ENCODE peak calls at places on chromosomes 13 and 19, in eight cellular contexts. K is fibroblast of lung, H is IMR-90, J is astrocyte, U is GM23248, L is PC-3, V is H1, P is DND-41. M is an unnamed sample. For H4K20me1, the result is how much of the 10 kb centered on the place peaks cover.

GRCh38 chr19:18649371-18650047 is 12.7 kb downstream of the KLHL26 start:
- DNase-seq in K (peak), H (peak), J (peak), U (peak), L (no peak), V (no peak), P (no peak), M (no peak)

GRCh38 chr19:46992699-46993535 is 26.7 kb upstream of the NPAS1 start:
- DNase-seq in K (no peak), H (no peak), J (no peak), U (no peak), L (no peak), V (no peak), P (no peak), M (no peak)

GRCh38 chr19:15091918-15092753 is 10.1 kb downstream of the OR1I1 start:
- DNase-seq in K (peak), H (peak), J (peak), U (peak), L (peak), V (peak), P (peak), M (peak)

GRCh38 chr13:99376132-99376531 is 68.9 kb upstream of the GPR183 start:
- DNase-seq in K (no peak), H (no peak), J (no peak), U (no peak), L (no peak), V (peak), P (no peak), M (peak)

GRCh38 chr13:89903115-89903514 is 1444.4 kb upstream of the MIR17HG start:
- DNase-seq in K (no peak), H (no peak), J (no peak), U (no peak), L (no peak), V (no peak), P (no peak), M (no peak)

GRCh38 chr19:28977826-28978225 is 235.1 kb downstream of the UQCRFS1 start:
- DNase-seq in K (no peak), H (no peak), J (no peak), U (peak), L (no peak), V (peak), P (no peak), M (no peak)

GRCh38 chr19:18789883-18790565 is 1.1 kb downstream of the COMP start:
- DNase-seq in K (peak), H (no peak), J (no peak), U (peak), L (no peak), V (peak), P (no peak), M (no peak)

GRCh38 chr13:59755647-59756290 is 408.0 kb downstream of the DIAPH3 start:
- DNase-seq in K (no peak), H (no peak), J (no peak), U (peak), L (peak), V (no peak), P (no peak), M (no peak)

GRCh38 chr13:80841346-80841882 is 500.5 kb upstream of the SPRY2 start:
- DNase-seq in K (no peak), H (no peak), J (no peak), U (no peak), L (no peak), V (no peak), P (no peak), M (no peak)

GRCh38 chr19:16366433-16367268 is 42.0 kb downstream of the KLF2 start:
- DNase-seq in K (no peak), H (no peak), J (no peak), U (no peak), L (no peak), V (no peak), P (no peak), M (peak)

GRCh38 chr13:73776137-73776785 is 357.9 kb downstream of the KLF12 start:
- DNase-seq in K (no peak), H (peak), J (no peak), U (no peak), L (no peak), V (no peak), P (no peak), M (no peak)

GRCh38 chr13:75415720-75416119 is 66.2 kb downstream of the TBC1D4 start:
- DNase-seq in K (peak), H (peak), J (peak), U (peak), L (peak), V (no peak), P (no peak), M (no peak)

GRCh38 chr19:41847351-41848105 is 2.7 kb downstream of the DMRTC2 start:
- DNase-seq in K (no peak), H (no peak), J (no peak), U (no peak), L (no peak), V (no peak), P (no peak), M (no peak)

GRCh38 chr19:6056282-6056741 is 54.0 kb downstream of the RFX2 start:
- DNase-seq in K (no peak), H (no peak), J (no peak), U (no peak), L (no peak), V (no peak), P (no peak), M (no peak)

GRCh38 chr19:38093154-38093553 is 130.9 kb downstream of the DPF1 start:
- DNase-seq in K (no peak), H (no peak), J (no peak), U (no peak), L (no peak), V (no peak), P (no peak), M (no peak)

GRCh38 chr13:94537740-94538630 is 58.0 kb downstream of the TGDS start:
- DNase-seq in K (peak), H (no peak), J (no peak), U (no peak), L (peak), V (no peak), P (no peak), M (no peak)

GRCh38 chr19:40778045-40778864 is at the start of gene RAB4B:
- DNase-seq in K (peak), H (peak), J (peak), U (peak), L (peak), V (peak), P (peak), M (peak)

GRCh38 chr13:36981156-36981743 is 17.9 kb downstream of the ALG5 start:
- DNase-seq in K (peak), H (peak), J (peak), U (peak), L (peak), V (no peak), P (no peak), M (peak)

GRCh38 chr19:31348416-31349159 is 648 bp downstream of the TSHZ3 start:
- DNase-seq in K (peak), H (no peak), J (peak), U (peak), L (no peak), V (peak), P (peak), M (no peak)

GRCh38 chr13:35994131-35994966 is 136.8 kb downstream of the DCLK1 start:
- DNase-seq in K (peak), H (peak), J (peak), U (peak), L (peak), V (no peak), P (no peak), M (no peak)

GRCh38 chr13:111908981-111909380 is 158.0 kb upstream of the SOX1 start:
- DNase-seq in K (no peak), H (no peak), J (no peak), U (no peak), L (no peak), V (peak), P (no peak), M (no peak)

GRCh38 chr19:17073869-17074627 is 1.2 kb downstream of the HAUS8 start:
- DNase-seq in K (no peak), H (peak), J (no peak), U (peak), L (no peak), V (no peak), P (peak), M (peak)

GRCh38 chr19:45608948-45609347 is 6.9 kb upstream of the GPR4 start:
- DNase-seq in K (no peak), H (no peak), J (no peak), U (no peak), L (no peak), V (no peak), P (no peak), M (no peak)

GRCh38 chr19:7913652-7914051 is 978 bp upstream of the TGFBR3L start:
- DNase-seq in K (no peak), H (no peak), J (no peak), U (no peak), L (no peak), V (no peak), P (no peak), M (no peak)

GRCh38 chr19:7914598-7915045 is at the start of gene TGFBR3L:
- DNase-seq in K (no peak), H (no peak), J (no peak), U (no peak), L (no peak), V (no peak), P (no peak), M (no peak)

GRCh38 chr19:7915250-7916136 is 863 bp downstream of the TGFBR3L start:
- DNase-seq in K (no peak), H (no peak), J (no peak), U (no peak), L (no peak), V (no peak), P (no peak), M (no peak)

GRCh38 chr19:7912697-7913564 is 1.7 kb upstream of the TGFBR3L start:
- DNase-seq in K (no peak), H (no peak), J (no peak), U (no peak), L (no peak), V (no peak), P (no peak), M (no peak)

DNA sequence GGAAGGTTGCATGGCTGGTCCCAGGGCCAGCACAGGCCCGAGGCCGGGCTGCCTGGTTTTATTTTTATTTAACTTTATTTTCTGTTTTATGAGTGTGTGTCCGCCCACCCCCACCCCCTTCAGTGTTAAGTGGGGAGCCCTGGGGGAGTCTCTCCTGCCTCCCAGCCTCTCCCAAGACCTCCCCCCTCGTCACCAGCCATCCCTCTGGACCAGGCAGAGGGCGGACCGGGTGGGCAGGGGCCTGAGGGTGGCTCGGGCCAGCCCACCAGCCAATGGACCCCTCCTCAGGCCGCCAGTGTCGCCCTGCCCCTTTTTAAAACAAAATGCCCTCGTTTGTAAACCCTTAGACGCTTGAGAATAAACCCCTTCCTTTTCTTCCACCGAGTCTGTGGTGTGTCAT is 531 bp upstream of the TGFBR3L start:
- DNase-seq in K (no peak), H (no peak), J (no peak), U (no peak), L (no peak), V (no peak), P (no peak), M (no peak)
- H4K20me1 ChIP-seq in K (under half), H (under half), J (under half), U (under half), L (under half), V (under half), P (under half), M (under half)

DNA sequence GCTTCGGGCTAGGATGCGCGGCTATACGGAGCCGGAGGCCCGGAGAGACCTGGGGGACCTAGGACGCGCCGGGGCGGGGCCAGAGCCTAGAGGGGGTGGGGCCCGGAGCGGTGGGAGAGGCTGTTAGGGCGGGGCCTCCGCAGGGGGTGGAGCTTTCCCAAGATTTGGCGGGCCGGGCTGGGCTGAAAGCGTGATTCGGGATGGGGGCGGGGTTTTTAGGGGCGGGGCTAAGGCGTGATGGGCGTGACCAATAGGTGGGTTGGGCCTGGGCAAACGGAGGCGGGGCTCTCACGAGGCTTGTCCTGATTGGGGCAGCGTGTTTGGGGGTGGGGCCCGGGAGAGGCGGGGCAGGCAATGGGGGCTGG is 439 bp downstream of the RAB11B start:
- DNase-seq in K (peak), H (peak), J (peak), U (peak), L (peak), V (peak), P (peak), M (peak)
- H3K4me3 ChIP-seq in K (peak), H (peak), J (peak), U (peak), L (peak), V (peak), P (peak), M (peak)

DNA sequence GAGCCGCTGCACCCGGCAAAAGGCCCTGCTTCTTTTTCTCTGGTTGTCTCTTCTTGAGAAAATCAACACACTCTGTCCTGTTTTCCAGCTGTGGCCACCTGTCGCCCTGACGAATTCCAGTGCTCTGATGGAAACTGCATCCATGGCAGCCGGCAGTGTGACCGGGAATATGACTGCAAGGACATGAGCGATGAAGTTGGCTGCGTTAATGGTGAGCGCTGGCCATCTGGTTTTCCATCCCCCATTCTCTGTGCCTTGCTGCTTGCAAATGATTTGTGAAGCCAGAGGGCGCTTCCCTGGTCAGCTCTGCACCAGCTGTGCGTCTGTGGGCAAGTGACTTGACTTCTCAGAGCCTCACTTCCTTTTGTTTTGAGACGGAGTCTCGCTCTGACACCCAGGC is 17.2 kb downstream of the LDLR start:
- DNase-seq in K (no peak), H (no peak), J (no peak), U (no peak), L (no peak), V (no peak), P (no peak), M (no peak)
- H4K20me1 ChIP-seq in K (under half), H (under half), J (half or more), U (under half), L (under half), V (under half), P (under half), M (under half)

GRCh38 chr19:33819875-33820781 is 23.5 kb downstream of the KCTD15 start:
- DNase-seq in K (peak), H (peak), J (peak), U (peak), L (peak), V (peak), P (peak), M (peak)
- H3K4me3 ChIP-seq in K (peak), H (no peak), J (peak), U (peak), L (peak), V (peak), P (no peak), M (peak)

DNA sequence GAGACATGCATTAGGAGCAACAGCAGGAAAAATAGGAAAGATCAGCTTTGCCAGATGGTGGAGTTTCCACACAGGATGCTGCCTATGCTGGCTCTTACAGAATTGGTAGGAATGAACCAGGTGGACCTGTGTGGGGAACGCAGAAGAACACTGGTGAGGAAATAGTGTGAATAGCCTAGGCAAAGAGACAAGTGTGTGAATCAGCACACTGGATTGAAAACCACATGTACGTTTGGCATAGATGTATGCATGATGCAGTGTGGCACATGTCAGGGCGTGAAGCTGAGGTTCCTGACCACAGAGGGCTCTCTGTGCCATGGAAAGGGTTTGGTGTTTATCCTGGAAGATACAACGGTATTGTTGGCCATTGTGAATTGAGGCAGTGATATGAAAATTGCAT is 156.5 kb upstream of the SLC10A2 start:
- DNase-seq in K (no peak), H (no peak), J (no peak), U (no peak), L (no peak), V (no peak), P (no peak), M (no peak)
- H4K20me1 ChIP-seq in K (under half), H (under half), J (under half), U (under half), L (under half), V (under half), P (under half), M (under half)

GRCh38 chr13:24328145-24328544 is 18.8 kb downstream of the C1QTNF9 start:
- DNase-seq in K (no peak), H (no peak), J (no peak), U (no peak), L (no peak), V (no peak), P (no peak), M (no peak)
- H3K4me3 ChIP-seq in K (no peak), H (peak), J (no peak), U (no peak), L (no peak), V (no peak), P (no peak), M (no peak)

GRCh38 chr19:5005096-5005495 is 36.2 kb downstream of the KDM4B start:
- DNase-seq in K (no peak), H (no peak), J (no peak), U (no peak), L (no peak), V (no peak), P (no peak), M (no peak)

GRCh38 chr19:5006201-5006600 is 37.3 kb downstream of the KDM4B start:
- DNase-seq in K (peak), H (peak), J (no peak), U (peak), L (peak), V (no peak), P (no peak), M (no peak)

GRCh38 chr19:5002143-5002542 is 33.2 kb downstream of the KDM4B start:
- DNase-seq in K (peak), H (peak), J (peak), U (peak), L (peak), V (no peak), P (no peak), M (no peak)

GRCh38 chr19:5001547-5002131 is 32.7 kb downstream of the KDM4B start:
- DNase-seq in K (peak), H (peak), J (peak), U (peak), L (peak), V (no peak), P (peak), M (peak)

GRCh38 chr19:5003781-5004180 is 34.9 kb downstream of the KDM4B start:
- DNase-seq in K (no peak), H (no peak), J (no peak), U (peak), L (no peak), V (no peak), P (no peak), M (no peak)
- H4K20me1 ChIP-seq in K (under half), H (half or more), J (half or more), U (under half), L (under half), V (under half), P (half or more), M (under half)

GRCh38 chr19:9406798-9407352 is 28.5 kb downstream of the ZNF266 start:
- DNase-seq in K (peak), H (peak), J (peak), U (peak), L (no peak), V (no peak), P (no peak), M (no peak)
- H3K4me3 ChIP-seq in K (peak), H (peak), J (peak), U (peak), L (peak), V (no peak), P (no peak), M (no peak)